ENCODE peak calls at places on chromosomes 11 and 22, in six cellular contexts. I, F, G, C, H and M are unnamed samples.

GRCh38 chr11:4851033-4851432 is 2.0 kb upstream of the OR51S1 start:
- DNase-seq in C (no peak), F (peak; percentile 3), H (no peak), G (no peak), I (no peak), M (no peak)

GRCh38 chr11:62981743-62982142 is 3.0 kb downstream of the SLC22A6 start:
- DNase-seq in H (no peak), C (no peak), F (no peak), I (no peak), G (no peak), M (no peak)

GRCh38 chr11:15180212-15180814 is 65.6 kb downstream of the INSC start:
- DNase-seq in I (no peak), H (no peak), F (no peak), G (peak; percentile 12), C (no peak), M (no peak)

GRCh38 chr11:27233654-27234042 is 129.4 kb downstream of the CCDC34 start:
- DNase-seq in H (no peak), F (no peak), G (peak; percentile 30), C (no peak), I (no peak), M (no peak)

GRCh38 chr22:29485448-29485847 is 5.4 kb downstream of the NEFH start:
- DNase-seq in G (no peak), F (no peak), C (no peak), H (no peak), I (no peak), M (no peak)

GRCh38 chr11:62504158-62504973 is 42.2 kb downstream of the AHNAK start:
- DNase-seq in F (no peak), G (no peak), H (no peak), C (no peak), I (no peak), M (peak; percentile 28)

GRCh38 chr11:100205926-100206325 is 481.2 kb upstream of the ARHGAP42 start:
- DNase-seq in I (no peak), C (no peak), G (no peak), F (no peak), H (no peak), M (no peak)

GRCh38 chr22:36330655-36331305 is 57.0 kb downstream of the MYH9 start:
- DNase-seq in H (no peak), C (no peak), G (peak; percentile 26), I (no peak), F (peak; percentile 89), M (no peak)

GRCh38 chr11:12116425-12117032 is 6.1 kb downstream of the MICAL2 start:
- DNase-seq in I (no peak), H (no peak), G (no peak), F (no peak), C (no peak), M (no peak)

GRCh38 chr11:47412152-47412746 is 3.9 kb downstream of the SLC39A13 start:
- DNase-seq in C (no peak), G (peak; percentile 67), I (peak; percentile 72), H (no peak), F (peak; percentile 57), M (peak; percentile 78)

GRCh38 chr11:38356255-38356654 is 1758.2 kb upstream of the RAG2 start:
- DNase-seq in C (no peak), I (no peak), H (no peak), F (no peak), G (no peak), M (no peak)

GRCh38 chr22:30575011-30575671 is 676 bp upstream of the GAL3ST1 start:
- DNase-seq in H (peak; percentile 20), F (peak; percentile 74), C (no peak), G (no peak), I (no peak), M (no peak)

GRCh38 chr22:32206774-32207758 is 2.2 kb upstream of the RFPL2 start:
- DNase-seq in I (no peak), H (no peak), F (peak; percentile 27), G (peak; percentile 54), C (no peak), M (peak; percentile 60)

GRCh38 chr22:50599816-50600454 is 658 bp upstream of the MAPK8IP2 start:
- DNase-seq in C (no peak), H (no peak), I (peak; percentile 92), F (peak; percentile 29), G (peak; percentile 24), M (peak; percentile 90)

GRCh38 chr11:23903044-23903704 is 593.7 kb upstream of the LUZP2 start:
- DNase-seq in C (no peak), H (peak; percentile 84), F (peak; percentile 96), G (no peak), I (no peak), M (no peak)

GRCh38 chr11:86116996-86117705 is 48.3 kb upstream of the PICALM start:
- DNase-seq in F (peak; percentile 77), I (no peak), G (no peak), C (no peak), H (no peak), M (no peak)

GRCh38 chr11:61904539-61905048 is 12.8 kb downstream of the RAB3IL1 start:
- DNase-seq in F (no peak), C (peak; percentile 76), H (no peak), I (no peak), G (no peak), M (no peak)

GRCh38 chr11:70203749-70204465 is 811 bp downstream of the FADD start:
- DNase-seq in G (peak; percentile 86), H (peak; percentile 89), C (no peak), I (peak; percentile 70), F (peak; percentile 95), M (peak; percentile 72)

GRCh38 chr11:120031612-120032600 is 106.0 kb downstream of the TRIM29 start:
- DNase-seq in F (no peak), I (no peak), G (no peak), C (no peak), H (no peak), M (no peak)

GRCh38 chr11:113876074-113876797 is 864 bp upstream of the USP28 start:
- DNase-seq in G (peak; percentile 51), F (no peak), C (no peak), H (no peak), I (no peak), M (no peak)

GRCh38 chr11:46618789-46619188 is 1.4 kb downstream of the ATG13 start:
- DNase-seq in F (peak; percentile 7), G (no peak), H (no peak), I (no peak), C (no peak), M (no peak)

GRCh38 chr11:106585061-106585460 is 433.2 kb downstream of the GUCY1A2 start:
- DNase-seq in H (peak; percentile 40), C (no peak), F (peak; percentile 65), G (no peak), I (no peak), M (no peak)

GRCh38 chr11:131038597-131038996 is 122.3 kb upstream of the SNX19 start:
- DNase-seq in H (no peak), G (peak; percentile 26), C (no peak), F (peak; percentile 68), I (peak; percentile 20), M (peak; percentile 38)
- TF ChIP-seq CTCF in H (peak; percentile 9), G (peak; percentile 34), C (peak; percentile 62), F (peak; percentile 47), I (peak; percentile 31), M (peak; percentile 29)

GRCh38 chr22:48576333-48577013 is 1251.2 kb downstream of the BRD1 start:
- DNase-seq in C (peak; percentile 81), F (no peak), I (peak; percentile 61), G (no peak), H (no peak), M (no peak)

GRCh38 chr22:48572951-48573350 is 1254.7 kb downstream of the BRD1 start:
- DNase-seq in F (no peak), H (no peak), C (no peak), G (no peak), I (no peak), M (no peak)

GRCh38 chr22:48575567-48576332 is 1251.9 kb downstream of the BRD1 start:
- DNase-seq in G (no peak), I (no peak), C (no peak), H (no peak), F (no peak), M (no peak)

GRCh38 chr22:48573766-48574165 is 1253.9 kb downstream of the BRD1 start:
- DNase-seq in C (no peak), G (no peak), I (no peak), H (no peak), F (no peak), M (no peak)

DNA sequence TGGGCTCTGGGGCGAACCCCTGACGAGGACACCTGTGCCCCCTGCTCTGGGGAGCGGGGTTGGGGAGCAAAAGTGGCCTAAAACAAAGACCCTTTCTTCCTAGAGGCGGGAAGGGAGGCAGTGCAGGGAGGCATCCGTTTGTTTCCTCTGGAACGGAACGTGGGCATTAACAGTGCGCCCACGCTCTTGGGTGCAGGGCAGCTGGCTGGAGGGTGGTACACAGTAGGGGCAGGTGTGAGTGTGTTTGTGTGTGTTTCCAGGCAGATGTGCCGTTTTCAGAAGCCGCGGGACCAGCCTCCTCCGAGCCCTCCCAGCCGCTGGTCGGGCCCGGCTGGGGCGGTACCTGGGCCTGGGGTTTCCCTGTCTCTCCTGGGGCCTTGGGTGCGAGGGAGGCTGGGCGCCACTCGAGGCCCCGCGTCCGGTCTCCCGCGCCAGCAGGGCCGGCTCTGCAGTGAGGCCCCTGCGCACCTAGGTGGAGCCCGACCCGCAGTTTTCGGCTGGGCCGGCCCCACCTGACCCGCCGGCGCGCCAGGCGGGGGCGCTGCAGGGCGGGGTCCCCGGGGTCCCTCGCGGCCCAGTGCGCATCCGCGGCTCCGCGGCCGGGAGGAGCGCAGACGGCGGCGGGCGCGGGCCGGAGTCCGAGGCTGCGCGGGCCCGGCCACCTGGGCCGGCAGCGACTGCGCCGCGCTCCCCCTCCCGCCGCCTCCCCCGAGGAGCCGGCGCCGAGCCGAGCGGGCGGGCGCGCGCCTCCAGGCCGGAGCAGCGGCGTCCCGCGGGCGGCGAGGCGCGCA is 1252.7 kb downstream of the BRD1 start:
- DNase-seq in C (peak; percentile 88), G (no peak), H (no peak), I (peak; percentile 64), F (peak; percentile 9), M (no peak)
- TF ChIP-seq CTCF in C (peak; percentile 74), G (no peak), H (no peak), I (peak; percentile 4), F (no peak), M (no peak)

DNA sequence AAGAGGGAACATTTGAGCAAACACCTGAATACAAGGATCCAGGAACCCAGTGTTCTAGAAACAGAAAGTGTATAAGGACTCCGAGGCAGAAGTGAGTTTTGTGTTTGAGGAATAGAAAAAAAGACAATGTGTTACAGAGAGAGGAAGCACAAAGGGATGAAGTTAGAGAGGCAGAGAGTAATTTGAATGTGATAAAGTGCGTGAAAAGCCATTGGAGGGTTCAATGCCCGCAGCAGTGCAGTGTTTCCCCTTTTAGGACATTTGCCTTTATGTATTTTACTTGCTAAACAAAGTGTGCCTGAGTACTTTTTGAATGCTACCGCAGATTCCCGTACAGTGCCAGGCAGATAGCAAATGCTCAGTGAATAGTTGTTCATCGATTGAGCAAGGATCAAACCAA is 508.5 kb downstream of the RAB38 start:
- DNase-seq in C (no peak), F (no peak), G (no peak), H (no peak), I (no peak), M (no peak)
- TF ChIP-seq CTCF in C (no peak), F (no peak), G (no peak), H (no peak), I (no peak), M (no peak)

GRCh38 chr11:103338621-103339484 is 229.6 kb downstream of the DYNC2H1 start:
- DNase-seq in I (no peak), C (no peak), F (peak; percentile 82), H (peak; percentile 69), G (no peak), M (no peak)
- TF ChIP-seq CTCF in I (no peak), C (no peak), F (no peak), H (no peak), G (no peak), M (no peak)